ENCODE peak calls at places on chromosomes 4 and X, in nine cellular contexts. G is NCI-H2227 treated with DMSO at 0.1 percent for 48 hours, F is substantia nigra, X is SHP77, L is EL, R is GM23338, Z is ACHN, M is H54, B is natural killer cell. Y is an unnamed sample.

GRCh38 chr4:170047774-170048354 is 21.7 kb upstream of the MFAP3L start:
- DNase-seq in G (peak; percentile 17), F (no peak), X (peak; percentile 57), L (peak; percentile 53), R (peak; percentile 79), Z (peak; percentile 65), M (no peak), B (peak; percentile 31), Y (peak; percentile 66)

GRCh38 chrX:137563681-137564651 is 2.0 kb upstream of the ZIC3 start:
- DNase-seq in G (no peak), F (no peak), X (no peak), L (no peak), R (peak; percentile 73), Z (no peak), M (no peak), B (no peak), Y (no peak)

GRCh38 chr4:155012469-155012868 is 196.0 kb upstream of the NPY2R start:
- DNase-seq in G (no peak), F (no peak), X (no peak), L (no peak), R (no peak), Z (no peak), M (no peak), B (no peak), Y (no peak)

GRCh38 chr4:123699823-123700822 is 303.5 kb downstream of the SPRY1 start:
- DNase-seq in G (no peak), F (peak; percentile 2), X (no peak), L (peak; percentile 89), R (no peak), Z (no peak), M (no peak), B (no peak), Y (peak; percentile 95)

GRCh38 chr4:16417198-16417597 is 190.9 kb upstream of the TAPT1 start:
- DNase-seq in G (no peak), F (no peak), X (no peak), L (no peak), R (no peak), Z (no peak), M (no peak), B (no peak), Y (no peak)

GRCh38 chr4:133154725-133155124 is 5.6 kb downstream of the PCDH10 start:
- DNase-seq in G (no peak), F (no peak), X (no peak), L (peak; percentile 37), R (peak; percentile 43), Z (peak; percentile 33), M (no peak), B (no peak), Y (peak; percentile 62)

GRCh38 chr4:186979966-186980745 is 256.5 kb upstream of the FAT1 start:
- DNase-seq in G (no peak), F (no peak), X (no peak), L (no peak), R (no peak), Z (peak; percentile 4), M (no peak), B (no peak), Y (peak; percentile 54)

GRCh38 chr4:140756292-140757219 is at the start of gene TBC1D9:
- DNase-seq in G (peak; percentile 56), F (no peak), X (peak; percentile 61), L (peak; percentile 90), R (peak; percentile 97), Z (peak; percentile 50), M (peak; percentile 26), B (no peak), Y (peak; percentile 71)

GRCh38 chrX:71941771-71942170 is 31.1 kb downstream of the NHSL2 start:
- DNase-seq in G (no peak), F (no peak), X (no peak), L (peak; percentile 56), R (no peak), Z (peak; percentile 1), M (no peak), B (no peak), Y (peak; percentile 57)

GRCh38 chr4:6607368-6608050 is 32.5 kb downstream of the MAN2B2 start:
- DNase-seq in G (no peak), F (no peak), X (no peak), L (no peak), R (no peak), Z (no peak), M (no peak), B (no peak), Y (no peak)

GRCh38 chr4:74100531-74100930 is 1.5 kb upstream of the CXCL2 start:
- DNase-seq in G (no peak), F (no peak), X (peak; percentile 18), L (no peak), R (no peak), Z (no peak), M (no peak), B (no peak), Y (no peak)

GRCh38 chr4:87896020-87896621 is 63.4 kb downstream of the MEPE start:
- DNase-seq in G (no peak), F (no peak), X (no peak), L (peak; percentile 89), R (peak; percentile 64), Z (peak; percentile 82), M (peak; percentile 39), B (no peak), Y (peak; percentile 95)

GRCh38 chr4:72340803-72341431 is 228.1 kb downstream of the ADAMTS3 start:
- DNase-seq in G (no peak), F (no peak), X (no peak), L (peak; percentile 6), R (peak; percentile 22), Z (no peak), M (no peak), B (no peak), Y (peak; percentile 49)

GRCh38 chrX:63250253-63250868 is 100.8 kb downstream of the SPIN4 start:
- DNase-seq in G (no peak), F (no peak), X (no peak), L (peak; percentile 72), R (peak; percentile 81), Z (peak; percentile 74), M (no peak), B (no peak), Y (peak; percentile 82)

GRCh38 chr4:147054241-147054902 is 108.7 kb upstream of the TTC29 start:
- DNase-seq in G (no peak), F (no peak), X (no peak), L (no peak), R (no peak), Z (no peak), M (no peak), B (no peak), Y (no peak)

GRCh38 chrX:66021758-66022741 is 17.8 kb downstream of the VSIG4 start:
- DNase-seq in G (no peak), F (no peak), X (no peak), L (no peak), R (no peak), Z (no peak), M (no peak), B (no peak), Y (no peak)

GRCh38 chrX:116276191-116276700 is 105.7 kb downstream of the AGTR2 start:
- DNase-seq in G (no peak), F (no peak), X (no peak), L (no peak), R (no peak), Z (no peak), M (no peak), B (no peak), Y (no peak)

GRCh38 chr4:91267543-91267942 is 1036.2 kb upstream of the GRID2 start:
- DNase-seq in G (no peak), F (no peak), X (no peak), L (no peak), R (no peak), Z (no peak), M (no peak), B (no peak), Y (no peak)

GRCh38 chr4:3355266-3355748 is 62.5 kb downstream of the RGS12 start:
- DNase-seq in G (no peak), F (no peak), X (no peak), L (no peak), R (no peak), Z (no peak), M (no peak), B (no peak), Y (no peak)

GRCh38 chrX:42686706-42687105 is 91.3 kb downstream of the PPP1R2C start:
- DNase-seq in G (no peak), F (no peak), X (no peak), L (no peak), R (no peak), Z (no peak), M (no peak), B (no peak), Y (no peak)

GRCh38 chr4:56048621-56049427 is 100.1 kb downstream of the CEP135 start:
- DNase-seq in G (peak; percentile 50), F (peak; percentile 31), X (peak; percentile 86), L (peak; percentile 55), R (peak; percentile 80), Z (peak; percentile 64), M (peak; percentile 44), B (no peak), Y (peak; percentile 51)

GRCh38 chr4:20203508-20203907 is 48.2 kb upstream of the SLIT2 start:
- DNase-seq in G (no peak), F (no peak), X (no peak), L (peak; percentile 98), R (no peak), Z (no peak), M (no peak), B (no peak), Y (peak; percentile 96)

GRCh38 chrX:148609766-148610698 is 109.6 kb downstream of the AFF2 start:
- DNase-seq in G (no peak), F (no peak), X (no peak), L (no peak), R (peak; percentile 74), Z (no peak), M (no peak), B (no peak), Y (no peak)

GRCh38 chrX:148135738-148136137 is 154.6 kb downstream of the FMR1NB start:
- DNase-seq in G (no peak), F (no peak), X (no peak), L (no peak), R (no peak), Z (no peak), M (no peak), B (no peak), Y (peak; percentile 0)

GRCh38 chrX:154123241-154124219 is 20.5 kb upstream of the OPN1LW start:
- DNase-seq in G (no peak), F (no peak), X (no peak), L (no peak), R (no peak), Z (no peak), M (peak; percentile 16), B (no peak), Y (peak; percentile 17)

GRCh38 chrX:43277879-43278278 is 378.2 kb upstream of the MAOA start:
- DNase-seq in G (no peak), F (no peak), X (no peak), L (no peak), R (no peak), Z (no peak), M (no peak), B (no peak), Y (no peak)

GRCh38 chr4:152485726-152486276 is 50.1 kb downstream of the FBXW7 start:
- DNase-seq in G (no peak), F (no peak), X (peak; percentile 1), L (peak; percentile 79), R (no peak), Z (peak; percentile 93), M (no peak), B (no peak), Y (peak; percentile 94)

GRCh38 chr4:101126044-101126443 is 221.3 kb downstream of the PPP3CA start:
- DNase-seq in G (no peak), F (no peak), X (no peak), L (peak; percentile 43), R (no peak), Z (no peak), M (no peak), B (no peak), Y (peak; percentile 43)

GRCh38 chrX:9471571-9471985 is 6.7 kb downstream of the TBL1X start:
- DNase-seq in G (no peak), F (no peak), X (no peak), L (peak; percentile 5), R (no peak), Z (no peak), M (no peak), B (no peak), Y (peak; percentile 42)

GRCh38 chrX:23783569-23784486 is 855 bp downstream of the SAT1 start:
- DNase-seq in G (no peak), F (no peak), X (no peak), L (no peak), R (no peak), Z (no peak), M (no peak), B (no peak), Y (peak; percentile 15)

GRCh38 chrX:47706575-47706974 is 47.6 kb upstream of the UXT start:
- DNase-seq in G (no peak), F (no peak), X (no peak), L (peak; percentile 13), R (no peak), Z (no peak), M (no peak), B (no peak), Y (peak; percentile 59)

Y was measured in iris pigment epithelial cell.